ENCODE peak calls at places on chromosomes 7 and 10, in ten cellular contexts. I, T, U, J, W, Z, O, Q, P and H are unnamed samples.

GRCh38 chr7:93663561-93664299 is 89.2 kb upstream of the CALCR start:
- DNase-seq in Z (no peak), W (no peak), I (no peak), T (no peak), P (no peak), Q (no peak), J (no peak), U (no peak), O (no peak), H (no peak)

GRCh38 chr7:152882576-152883310 is 123.2 kb downstream of the ACTR3B start:
- DNase-seq in W (no peak), P (no peak), J (no peak), Z (no peak), T (no peak), O (no peak), I (no peak), Q (no peak), U (no peak), H (no peak)

GRCh38 chr10:106919798-106920382 is 244.6 kb downstream of the SORCS1 start:
- DNase-seq in Q (no peak), T (no peak), W (no peak), U (no peak), I (no peak), Z (no peak), J (no peak), O (peak), P (no peak), H (no peak)

GRCh38 chr7:12321248-12321647 is 82.4 kb downstream of the VWDE start:
- DNase-seq in Z (no peak), W (no peak), J (no peak), O (no peak), I (no peak), U (no peak), T (no peak), Q (no peak), P (no peak), H (no peak)

GRCh38 chr10:46546591-46547330 is 9.7 kb downstream of the GPRIN2 start:
- DNase-seq in O (no peak), Z (peak), W (peak), Q (peak), I (no peak), T (peak), J (no peak), U (peak), P (peak), H (no peak)

GRCh38 chr7:74289660-74290589 is 718 bp downstream of the CLIP2 start:
- DNase-seq in U (peak), Q (peak), O (no peak), P (peak), I (no peak), T (peak), W (no peak), Z (peak), J (peak), H (peak)

GRCh38 chr7:49775065-49775948 is 1.9 kb downstream of the VWC2 start:
- DNase-seq in T (peak), J (no peak), U (no peak), Z (peak), P (no peak), I (no peak), W (no peak), Q (peak), O (no peak), H (no peak)

GRCh38 chr10:54797636-54798395 is 3.2 kb downstream of the PCDH15 start:
- DNase-seq in T (no peak), U (no peak), W (no peak), J (no peak), I (no peak), O (no peak), Q (no peak), Z (no peak), P (no peak), H (no peak)

GRCh38 chr10:84908491-84908890 is 580.1 kb downstream of the CCSER2 start:
- DNase-seq in T (no peak), J (peak), P (no peak), Z (no peak), U (no peak), I (no peak), W (no peak), Q (no peak), O (no peak), H (peak)

GRCh38 chr10:133039107-133039822 is 48.5 kb upstream of the ADGRA1 start:
- DNase-seq in T (no peak), Q (no peak), Z (no peak), J (peak), I (peak), P (no peak), U (no peak), W (no peak), O (no peak), H (no peak)

GRCh38 chr7:91126762-91127161 is 137.5 kb upstream of the FZD1 start:
- DNase-seq in Z (no peak), U (no peak), P (no peak), T (no peak), Q (no peak), O (no peak), I (no peak), J (no peak), W (no peak), H (no peak)

GRCh38 chr7:104444019-104444418 is 115.6 kb downstream of the LHFPL3 start:
- DNase-seq in J (no peak), P (no peak), U (no peak), O (no peak), W (no peak), Z (no peak), I (no peak), T (no peak), Q (no peak), H (no peak)

GRCh38 chr10:101031128-101031795 is at the start of the genes PDZD7 and SFXN3:
- DNase-seq in Q (peak), U (peak), Z (peak), O (peak), T (peak), P (peak), W (peak), I (peak), J (peak), H (peak)
- TF ChIP-seq POLR2A in Q (peak), U (peak), Z (peak), O (no peak), T (peak), P (peak), W (no peak), I (peak), J (no peak), H (no peak)

DNA sequence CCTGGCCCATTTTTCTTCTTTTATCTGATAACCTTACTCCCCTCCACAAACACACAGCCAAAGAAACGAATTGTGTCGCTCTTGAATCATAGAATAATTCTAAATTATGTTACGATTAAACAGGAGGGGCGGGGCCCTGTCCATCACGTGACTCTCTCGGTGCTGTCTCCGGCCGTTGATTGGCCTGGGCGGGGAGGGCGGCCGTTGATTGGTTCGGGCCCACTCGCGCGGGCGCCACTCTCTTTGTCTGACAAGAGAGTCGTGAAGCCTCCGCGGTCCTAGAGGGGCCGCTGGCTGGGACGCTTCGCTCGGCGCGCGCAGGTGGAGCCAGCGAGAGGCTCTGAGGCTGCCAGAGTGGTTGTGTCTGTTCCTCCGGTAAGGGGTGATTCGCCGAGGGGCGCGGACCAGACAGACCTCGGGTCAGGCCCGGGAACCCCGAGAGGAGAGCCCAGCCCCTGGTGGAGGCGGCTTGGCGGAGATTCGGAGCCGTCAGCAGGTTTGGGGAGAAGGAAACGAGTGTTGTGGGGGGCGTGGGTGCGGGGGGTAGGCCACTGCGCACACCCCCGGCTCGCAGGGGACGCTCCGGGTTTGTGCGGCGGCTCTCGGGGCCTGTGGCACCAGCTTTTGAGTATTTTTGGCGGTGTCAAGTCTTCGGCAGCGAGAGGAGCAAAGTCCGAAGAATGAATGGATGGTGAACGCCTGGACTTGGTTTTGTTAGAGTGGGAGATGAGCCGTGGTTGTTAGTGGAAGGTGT is at the start of gene ZNF789:
- DNase-seq in J (peak), U (peak), T (peak), Z (peak), P (peak), W (peak), O (peak), Q (peak), I (peak), H (peak)
- TF ChIP-seq POLR2A in J (peak), U (peak), T (peak), Z (peak), P (peak), W (no peak), O (peak), Q (no peak), I (peak), H (peak)

GRCh38 chr7:102464577-102465280 is at the start of the genes ALKBH4 and LRWD1:
- DNase-seq in Z (peak), T (peak), J (peak), P (peak), O (no peak), W (peak), U (peak), Q (peak), I (peak), H (peak)
- TF ChIP-seq POLR2A in Z (peak), T (peak), J (peak), P (peak), O (peak), W (no peak), U (peak), Q (peak), I (peak), H (peak)

DNA sequence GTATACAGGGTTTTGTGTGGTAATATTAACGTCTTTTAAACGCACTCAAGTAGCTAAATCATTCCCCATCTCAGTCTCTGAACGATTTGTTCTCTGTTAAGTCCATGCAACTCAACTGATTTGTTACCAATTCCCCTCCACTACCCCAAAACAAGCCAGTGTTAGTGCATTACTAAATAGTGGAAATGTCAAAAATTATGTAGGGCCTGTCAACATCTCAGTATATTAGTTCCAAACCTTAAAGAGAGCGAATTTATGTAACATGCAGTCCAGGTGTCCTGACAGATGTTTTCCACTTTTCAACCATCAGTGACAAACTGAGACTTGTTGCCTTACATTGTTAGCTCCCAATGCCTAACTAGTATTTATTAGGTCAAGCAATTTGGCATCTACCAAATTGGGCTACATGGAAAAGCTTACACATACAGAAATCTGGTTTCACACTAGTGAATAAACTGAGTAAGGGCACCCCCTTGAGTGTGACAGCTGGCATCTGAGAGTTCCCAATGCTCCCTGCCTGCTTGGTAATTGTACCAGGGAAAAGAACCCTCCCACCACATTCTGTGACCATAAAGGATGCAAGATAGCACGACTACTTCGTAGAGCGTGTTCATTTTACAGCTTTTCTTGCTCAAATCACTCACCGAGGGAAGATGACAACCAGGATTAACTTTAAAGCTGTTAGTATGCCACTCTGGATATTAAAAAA is 12.1 kb downstream of the HNRNPA2B1 start:
- DNase-seq in J (peak), Q (no peak), U (no peak), I (no peak), O (no peak), W (no peak), Z (no peak), T (no peak), P (no peak), H (no peak)
- TF ChIP-seq POLR2A in J (peak), Q (no peak), U (peak), I (no peak), O (peak), W (no peak), Z (no peak), T (no peak), P (no peak), H (no peak)

DNA sequence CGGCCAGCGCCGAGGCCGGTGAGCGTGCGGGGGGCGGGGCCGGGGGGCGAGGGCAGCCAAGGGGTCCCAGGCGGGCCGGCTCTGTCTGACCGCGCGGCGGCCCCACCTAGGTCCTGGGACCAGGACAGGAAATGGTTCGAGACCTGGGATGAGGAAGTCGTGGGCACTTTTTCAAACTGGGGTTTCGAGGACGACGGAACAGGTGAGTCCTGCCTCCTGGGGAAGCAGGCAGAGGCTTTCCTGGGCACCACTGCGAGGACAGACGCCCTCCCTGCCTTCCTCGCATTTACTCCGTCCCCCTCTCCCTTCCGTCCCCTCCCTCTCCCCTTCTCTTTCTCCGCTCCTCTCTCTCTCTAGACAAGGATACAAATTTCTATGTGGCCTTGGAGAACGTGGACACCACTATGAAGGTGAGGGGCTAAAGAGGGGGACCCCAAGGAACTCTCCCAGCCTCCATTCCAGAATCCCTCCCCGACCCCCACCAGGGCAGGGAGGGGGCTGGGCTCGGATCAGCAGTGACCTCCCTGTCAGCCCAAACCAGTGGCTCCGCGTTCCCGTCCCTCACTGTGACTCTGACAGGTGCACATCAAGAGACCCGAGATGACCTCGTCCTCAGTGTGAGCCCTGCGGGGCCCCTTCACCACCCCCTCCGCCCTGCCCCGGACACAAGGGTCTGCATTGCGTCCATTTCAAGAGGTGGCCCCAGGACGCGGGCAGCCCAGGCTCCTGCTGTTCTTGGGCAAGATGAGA is 2.6 kb upstream of the MUC12 start:
- DNase-seq in O (no peak), U (no peak), P (peak), Q (no peak), T (no peak), W (no peak), Z (no peak), I (no peak), J (no peak), H (no peak)
- TF ChIP-seq POLR2A in O (no peak), U (no peak), P (no peak), Q (no peak), T (no peak), W (no peak), Z (no peak), I (no peak), J (no peak), H (no peak)

DNA sequence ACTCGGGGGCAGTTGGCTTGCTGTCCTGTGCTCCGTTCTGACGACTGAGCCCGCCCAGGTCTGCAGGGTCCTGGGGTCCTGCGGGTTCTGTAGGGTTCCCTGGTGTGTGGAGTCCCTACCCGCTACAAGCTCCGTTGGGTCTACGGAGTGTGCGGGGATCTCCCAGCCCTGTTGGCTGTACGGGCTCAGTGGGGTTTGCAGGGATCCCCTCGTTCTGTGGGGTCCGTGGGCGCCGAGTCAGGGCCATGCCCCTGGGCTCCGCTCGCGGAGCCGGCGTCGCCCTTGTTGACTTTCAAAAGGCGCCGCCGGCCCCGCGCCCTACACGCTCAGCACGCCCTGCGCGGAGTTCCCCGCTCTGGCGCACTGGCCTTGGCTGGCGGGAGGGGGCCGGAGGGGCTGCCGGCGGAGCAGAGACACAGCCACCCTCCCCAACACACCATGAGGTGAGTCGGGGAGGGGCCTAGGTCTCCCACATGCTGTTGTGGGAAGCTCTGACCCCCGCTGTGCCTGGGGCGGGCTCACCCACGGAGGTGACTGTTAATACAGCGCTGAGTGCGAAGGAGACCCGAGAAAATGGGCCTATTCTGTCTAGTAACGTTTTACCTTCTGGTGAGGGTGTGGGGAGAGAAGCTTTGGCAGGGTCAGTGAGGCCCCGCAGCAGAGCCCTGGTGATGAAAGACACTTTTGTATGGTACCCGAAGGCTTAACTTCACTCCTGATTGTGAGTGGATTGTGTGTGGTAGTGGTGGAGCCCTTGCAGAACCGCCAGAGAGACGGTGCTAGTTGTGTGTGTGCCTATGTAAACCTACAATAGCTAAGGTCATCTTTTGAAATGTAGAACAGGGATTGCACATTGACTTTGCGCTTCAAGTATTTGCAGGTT is 8.1 kb downstream of the TASOR2 start:
- DNase-seq in P (peak), Q (peak), O (peak), J (no peak), U (peak), Z (peak), T (peak), I (peak), W (no peak), H (no peak)
- TF ChIP-seq POLR2A in P (no peak), Q (no peak), O (peak), J (no peak), U (no peak), Z (no peak), T (no peak), I (no peak), W (no peak), H (no peak)

GRCh38 chr10:96826438-96826837 is 5.7 kb upstream of the LCOR start:
- DNase-seq in T (no peak), W (no peak), Q (no peak), P (no peak), U (no peak), I (no peak), J (peak), O (no peak), Z (no peak), H (no peak)
- TF ChIP-seq POLR2A in T (no peak), W (no peak), Q (no peak), P (no peak), U (no peak), I (no peak), J (no peak), O (no peak), Z (no peak), H (no peak)

DNA sequence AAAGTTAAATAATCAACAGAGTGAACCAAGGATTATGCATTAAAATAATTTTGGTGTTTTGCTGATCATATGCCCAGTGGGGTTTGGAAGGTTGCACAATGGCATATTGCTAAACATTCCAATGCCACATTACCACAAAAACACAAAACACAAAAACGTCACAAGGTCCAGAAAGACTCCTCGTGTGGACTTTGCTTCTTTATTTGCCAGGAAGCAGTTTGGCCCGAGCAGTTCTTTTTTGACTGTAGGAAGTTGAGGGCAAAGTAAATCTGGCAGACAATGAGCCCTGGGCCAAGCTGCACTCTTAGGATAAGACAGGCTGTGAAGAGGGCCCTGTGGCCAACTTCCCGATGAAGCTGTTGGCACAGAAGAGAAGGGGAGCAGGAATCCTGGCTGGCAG is 39.2 kb upstream of the SLC35B4 start:
- DNase-seq in P (no peak), J (peak), I (no peak), T (peak), Z (peak), Q (no peak), W (peak), O (no peak), U (peak), H (no peak)
- TF ChIP-seq POLR2A in P (no peak), J (no peak), I (no peak), T (no peak), Z (no peak), Q (no peak), W (no peak), O (no peak), U (no peak), H (no peak)